ENCODE peak calls at places on chromosomes 4 and X, in six cellular contexts. H is H54; F is M059J; Z is choroid plexus epithelial cell; N is NCI-H1417; R is activated CD4-positive, CD25-positive, alpha-beta regulatory T cell treated with anti-CD3 and anti-CD28 coated beads, Interleukin-2, amount 50 U/mL, for 72 hours. S is an unnamed sample.

GRCh38 chr4:99868126-99868596 is 26.1 kb downstream of the LAMTOR3 start:
- DNase-seq in H (no peak), F (peak), Z (peak), N (no peak), R (no peak), S (peak)

GRCh38 chr4:40710484-40711269 is 39.1 kb upstream of the NSUN7 start:
- DNase-seq in H (no peak), F (no peak), Z (peak), N (no peak), R (no peak), S (no peak)

GRCh38 chrX:150362599-150363481 is at the start of gene MAMLD1:
- DNase-seq in H (no peak), F (peak), Z (peak), N (peak), R (no peak), S (peak)

GRCh38 chr4:90165883-90166282 is 38.7 kb downstream of the CCSER1 start:
- DNase-seq in H (no peak), F (no peak), Z (no peak), N (no peak), R (no peak), S (no peak)

GRCh38 chr4:77845400-77845799 is 17.2 kb upstream of the MRPL1 start:
- DNase-seq in H (no peak), F (no peak), Z (no peak), N (no peak), R (no peak), S (peak)

GRCh38 chrX:39158801-39159657 is 357.8 kb downstream of the MID1IP1 start:
- DNase-seq in H (no peak), F (peak), Z (peak), N (peak), R (no peak), S (peak)

GRCh38 chrX:2928127-2928582 is 984 bp downstream of the ARSD start:
- DNase-seq in H (peak), F (no peak), Z (no peak), N (no peak), R (no peak), S (no peak)

GRCh38 chr4:38190717-38191178 is 230.6 kb downstream of the PTTG2 start:
- DNase-seq in H (no peak), F (peak), Z (peak), N (no peak), R (no peak), S (peak)

GRCh38 chr4:102809691-102810090 is 17.7 kb downstream of the UBE2D3 start:
- DNase-seq in H (no peak), F (no peak), Z (no peak), N (no peak), R (no peak), S (no peak)

GRCh38 chrX:18377802-18378201 is 23.3 kb upstream of the SCML2 start:
- DNase-seq in H (peak), F (peak), Z (peak), N (peak), R (no peak), S (peak)

GRCh38 chr4:38533024-38533556 is 130.9 kb upstream of the KLF3 start:
- DNase-seq in H (no peak), F (no peak), Z (no peak), N (no peak), R (no peak), S (no peak)

GRCh38 chr4:3223346-3223745 is 25.6 kb upstream of the MSANTD1 start:
- DNase-seq in H (no peak), F (no peak), Z (no peak), N (no peak), R (no peak), S (no peak)

S was measured in HT1080.